ENCODE peak calls at places on chromosomes 11 and 22, in ten cellular contexts. V is pancreas, H is mesothelial cell of epicardium, P is GM12864, F is GM23338, L is HFF-Myc, A is body of pancreas, S is PC-3, I is HFFc6, Z is AG09309. G is an unnamed sample.

GRCh38 chr11:46248270-46249102 is 29.0 kb upstream of the CREB3L1 start:
- DNase-seq in P (no peak), V (no peak), S (peak), A (no peak), I (peak), Z (peak), F (peak), H (no peak), L (no peak), G (no peak)

GRCh38 chr11:17024924-17025323 is 10.7 kb upstream of the PLEKHA7 start:
- DNase-seq in V (no peak), P (no peak), Z (no peak), H (no peak), S (no peak), L (no peak), F (no peak), A (no peak), I (no peak), G (no peak)

GRCh38 chr11:120167659-120168058 is 29.7 kb upstream of the TRIM29 start:
- DNase-seq in F (no peak), P (no peak), H (no peak), Z (no peak), V (no peak), A (no peak), I (no peak), S (no peak), L (no peak), G (no peak)

GRCh38 chr11:76551400-76551799 is 106.6 kb downstream of the EMSY start:
- DNase-seq in V (no peak), S (peak), A (no peak), I (no peak), H (no peak), Z (no peak), F (no peak), L (no peak), P (no peak), G (no peak)

GRCh38 chr11:86577663-86578636 is 94.5 kb downstream of the ME3 start:
- DNase-seq in S (peak), F (no peak), V (no peak), L (peak), I (peak), Z (peak), P (no peak), A (peak), H (no peak), G (peak)

GRCh38 chr11:3166268-3167142 is 1.4 kb upstream of the OSBPL5 start:
- DNase-seq in P (no peak), L (no peak), H (no peak), F (no peak), I (no peak), V (no peak), Z (no peak), A (no peak), S (no peak), G (no peak)

GRCh38 chr22:22343603-22344276 is 99.2 kb downstream of the VPREB1 start:
- DNase-seq in F (no peak), Z (no peak), V (no peak), S (no peak), P (no peak), A (peak), I (no peak), H (no peak), L (no peak), G (no peak)

GRCh38 chr11:2808850-2809847 is 76.4 kb downstream of the CDKN1C start:
- DNase-seq in F (no peak), Z (no peak), H (no peak), A (no peak), V (no peak), S (no peak), L (no peak), P (no peak), I (no peak), G (peak)

GRCh38 chr22:37501610-37502341 is 15.6 kb upstream of the MFNG start:
- DNase-seq in V (peak), A (peak), H (no peak), F (no peak), S (peak), P (no peak), I (peak), Z (peak), L (no peak), G (peak)

GRCh38 chr11:118645066-118645715 is 34.3 kb downstream of the TREH start:
- DNase-seq in L (no peak), H (no peak), I (no peak), V (no peak), Z (no peak), S (no peak), F (no peak), P (no peak), A (no peak), G (peak)

GRCh38 chr22:31451709-31452571 is 37.7 kb downstream of the EIF4ENIF1 start:
- DNase-seq in H (no peak), L (peak), V (no peak), S (peak), Z (peak), I (peak), A (no peak), P (peak), F (peak), G (no peak)

GRCh38 chr11:110526323-110526722 is 96.6 kb downstream of the FDX1 start:
- DNase-seq in Z (no peak), L (no peak), V (no peak), P (no peak), S (no peak), I (no peak), F (no peak), H (no peak), A (no peak), G (no peak)

GRCh38 chr22:32206774-32207758 is 2.2 kb upstream of the RFPL2 start:
- DNase-seq in P (peak), I (no peak), Z (no peak), S (peak), V (no peak), A (peak), H (no peak), F (peak), L (no peak), G (no peak)

GRCh38 chr22:22598144-22598543 is 39.1 kb upstream of the PRAME start:
- DNase-seq in V (no peak), Z (no peak), F (no peak), A (no peak), P (no peak), L (no peak), I (no peak), S (no peak), H (no peak), G (no peak)

GRCh38 chr11:22197139-22197893 is 4.4 kb downstream of the ANO5 start:
- DNase-seq in V (no peak), P (no peak), A (no peak), L (no peak), I (no peak), F (no peak), S (no peak), Z (no peak), H (no peak), G (no peak)

GRCh38 chr11:19493446-19493845 is 219.2 kb upstream of the NAV2 start:
- DNase-seq in I (no peak), A (no peak), S (no peak), P (no peak), F (peak), V (no peak), Z (no peak), H (no peak), L (no peak), G (no peak)

GRCh38 chr22:40592352-40593113 is 44.0 kb downstream of the MRTFA start:
- DNase-seq in A (no peak), I (no peak), P (peak), H (no peak), V (no peak), F (no peak), L (no peak), S (no peak), Z (no peak), G (no peak)

GRCh38 chr11:67584205-67584880 is 731 bp downstream of the GSTP1 start:
- DNase-seq in L (no peak), A (peak), Z (peak), H (no peak), P (no peak), I (peak), V (peak), F (peak), S (peak), G (peak)

GRCh38 chr22:42645938-42646568 is 3.1 kb downstream of the CYB5R3 start:
- DNase-seq in A (peak), S (no peak), P (no peak), L (no peak), I (no peak), Z (no peak), V (no peak), F (no peak), H (no peak), G (no peak)

GRCh38 chr11:3227568-3228444 is 4.4 kb downstream of the MRGPRE start:
- DNase-seq in L (no peak), V (no peak), P (no peak), S (no peak), H (no peak), Z (no peak), I (no peak), F (no peak), A (no peak), G (peak)

GRCh38 chr11:27524155-27524554 is 17.6 kb upstream of the LIN7C start:
- DNase-seq in Z (no peak), I (peak), P (no peak), A (no peak), S (peak), H (no peak), F (peak), V (no peak), L (peak), G (no peak)

GRCh38 chr11:113350646-113351045 is 36.3 kb downstream of the TTC12 start:
- DNase-seq in Z (no peak), V (no peak), F (no peak), A (no peak), L (no peak), S (no peak), P (no peak), I (no peak), H (no peak), G (no peak)

GRCh38 chr11:64121637-64122410 is 44.1 kb downstream of the MACROD1 start:
- DNase-seq in Z (peak), H (no peak), P (no peak), L (peak), F (no peak), V (no peak), A (no peak), S (peak), I (peak), G (no peak)

GRCh38 chr11:68302256-68303054 is 9.9 kb upstream of the LRP5 start:
- DNase-seq in Z (no peak), F (no peak), A (peak), H (no peak), I (peak), V (no peak), S (peak), L (no peak), P (no peak), G (peak)

GRCh38 chr11:73249304-73249703 is 22.8 kb upstream of the P2RY6 start:
- DNase-seq in A (no peak), I (no peak), V (no peak), L (no peak), H (no peak), Z (no peak), S (peak), F (no peak), P (no peak), G (no peak)

GRCh38 chr22:20569059-20570058 is 61.9 kb downstream of the MED15 start:
- DNase-seq in A (peak), Z (peak), H (no peak), L (peak), V (no peak), F (no peak), S (peak), I (peak), P (no peak), G (peak)

GRCh38 chr11:117171648-117172051 is 6.9 kb upstream of the SIDT2 start:
- DNase-seq in F (no peak), S (no peak), I (no peak), V (no peak), H (no peak), L (no peak), A (no peak), P (no peak), Z (no peak), G (no peak)

GRCh38 chr11:121086866-121087265 is 14.2 kb upstream of the TECTA start:
- DNase-seq in A (no peak), V (no peak), H (no peak), L (no peak), S (peak), I (peak), Z (no peak), F (no peak), P (no peak), G (no peak)

GRCh38 chr11:47928426-47928825 is 51.9 kb upstream of the PTPRJ start:
- DNase-seq in P (no peak), H (no peak), L (no peak), A (no peak), F (peak), S (no peak), Z (no peak), V (no peak), I (no peak), G (peak)

GRCh38 chr22:24947881-24948280 is 1.4 kb upstream of the LHFPL7 start:
- DNase-seq in I (no peak), Z (no peak), F (peak), P (no peak), H (no peak), L (no peak), A (peak), S (no peak), V (no peak), G (no peak)

GRCh38 chr11:123561046-123561781 is 93.2 kb downstream of the SCN3B start:
- DNase-seq in H (no peak), A (peak), L (no peak), I (no peak), V (peak), F (peak), S (no peak), Z (no peak), P (no peak), G (no peak)

GRCh38 chr11:57761301-57762234 is at the start of gene CTNND1:
- DNase-seq in L (peak), V (peak), Z (peak), S (peak), A (peak), I (peak), H (peak), F (peak), P (no peak), G (peak)

GRCh38 chr11:37560346-37560745 is 962.3 kb upstream of the RAG2 start:
- DNase-seq in H (no peak), S (peak), V (no peak), A (no peak), F (no peak), P (no peak), I (no peak), Z (no peak), L (no peak), G (no peak)

GRCh38 chr11:75399344-75400109 is at the start of gene RPS3:
- DNase-seq in I (peak), P (peak), Z (peak), V (peak), F (peak), H (peak), A (peak), L (peak), S (peak), G (peak)
- TF ChIP-seq CTCF in I (peak), P (no peak), Z (no peak), V (no peak), F (peak), H (no peak), A (no peak), L (no peak), S (peak), G (no peak)

GRCh38 chr11:79100093-79100704 is 340.6 kb downstream of the TENM4 start:
- DNase-seq in L (no peak), V (peak), F (peak), P (peak), I (peak), H (no peak), A (peak), S (peak), Z (no peak), G (no peak)
- TF ChIP-seq CTCF in L (peak), V (peak), F (peak), P (peak), I (peak), H (peak), A (peak), S (peak), Z (peak), G (peak)

DNA sequence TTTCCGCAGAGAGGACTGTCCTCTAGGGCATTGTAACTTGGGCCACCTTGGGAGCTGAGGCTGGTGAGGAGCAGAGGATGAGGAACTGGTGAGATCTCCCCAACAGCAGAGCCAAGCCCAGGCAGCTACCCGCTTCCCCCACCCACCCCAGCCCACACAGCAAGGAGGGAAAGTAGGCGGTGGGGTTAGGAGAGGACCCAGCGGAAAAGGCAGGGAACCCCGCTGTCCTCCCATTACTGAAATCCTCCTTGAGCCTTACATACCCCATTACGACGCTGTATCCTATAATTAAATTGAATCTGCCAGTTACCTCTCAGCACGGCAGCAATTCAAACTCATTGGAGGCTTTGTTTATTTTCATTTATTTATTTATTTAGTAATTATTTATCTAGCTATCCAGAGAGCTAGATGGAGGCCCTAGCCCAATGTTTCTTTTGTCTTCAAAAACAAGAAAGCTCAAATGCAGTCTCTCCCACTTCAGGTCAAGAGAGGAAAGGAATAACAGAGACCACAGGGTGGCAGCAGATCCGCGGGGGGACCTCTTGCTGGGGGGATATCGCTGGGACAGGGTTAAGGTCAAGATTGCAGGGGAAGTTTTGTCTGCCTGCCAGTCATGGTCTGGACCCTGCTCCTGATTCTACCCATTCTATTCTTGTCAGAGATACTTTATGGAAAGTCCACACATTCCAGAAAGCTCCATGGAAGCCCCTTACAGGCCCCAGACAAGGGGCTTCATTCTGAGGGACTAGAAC is 218.0 kb downstream of the ST3GAL4 start:
- DNase-seq in V (no peak), A (no peak), H (no peak), I (no peak), S (no peak), F (peak), P (no peak), L (no peak), Z (no peak), G (no peak)
- TF ChIP-seq CTCF in V (no peak), A (no peak), H (no peak), I (peak), S (peak), F (peak), P (no peak), L (peak), Z (peak), G (no peak)

GRCh38 chr22:29632672-29633071 is 29.2 kb downstream of the NF2 start:
- DNase-seq in F (no peak), L (no peak), I (no peak), H (no peak), A (no peak), S (no peak), Z (no peak), P (no peak), V (no peak), G (no peak)

GRCh38 chr22:29638678-29639077 is 35.2 kb downstream of the NF2 start:
- DNase-seq in A (no peak), P (no peak), V (no peak), I (no peak), S (no peak), Z (no peak), H (no peak), F (no peak), L (no peak), G (no peak)

GRCh38 chr22:29636751-29637150 is 33.3 kb downstream of the NF2 start:
- DNase-seq in S (no peak), A (no peak), H (no peak), V (no peak), L (no peak), Z (no peak), F (peak), P (no peak), I (no peak), G (no peak)

GRCh38 chr22:29633514-29634312 is 30.3 kb downstream of the NF2 start:
- DNase-seq in F (no peak), A (no peak), P (no peak), S (peak), Z (no peak), H (no peak), V (no peak), L (no peak), I (no peak), G (no peak)

GRCh38 chr22:29635734-29636357 is 32.4 kb downstream of the NF2 start:
- DNase-seq in L (peak), S (peak), H (no peak), Z (peak), I (peak), P (no peak), V (no peak), F (peak), A (no peak), G (no peak)
- TF ChIP-seq CTCF in L (peak), S (peak), H (peak), Z (peak), I (peak), P (peak), V (peak), F (peak), A (peak), G (peak)

G was measured in lower lobe of right lung.